ENCODE peak calls at places on chromosomes 13 and 19, in eight cellular contexts. B is suprapubic skin, Q is A549, K is H1, W is tibial nerve, E is stomach, M is K562, P is upper lobe of left lung. O is an unnamed sample.

GRCh38 chr13:48797127-48797526 is 143.4 kb downstream of the CYSLTR2 start:
- DNase-seq in B (no peak), Q (no peak), K (no peak), W (no peak), E (no peak), M (no peak), P (no peak), O (no peak)

GRCh38 chr19:46863818-46864629 is 3.2 kb downstream of the ARHGAP35 start:
- DNase-seq in B (peak; percentile 52), Q (no peak), K (peak; percentile 44), W (no peak), E (peak; percentile 39), M (no peak), P (peak; percentile 79), O (no peak)

GRCh38 chr13:35333157-35333556 is 143.3 kb downstream of the MAB21L1 start:
- DNase-seq in B (no peak), Q (no peak), K (no peak), W (no peak), E (no peak), M (no peak), P (no peak), O (no peak)

GRCh38 chr13:79307866-79308298 is 98.2 kb downstream of the RBM26 start:
- DNase-seq in B (no peak), Q (peak; percentile 1), K (no peak), W (no peak), E (no peak), M (no peak), P (no peak), O (peak; percentile 42)

GRCh38 chr13:27834095-27834494 is 41.8 kb downstream of the GSX1 start:
- DNase-seq in B (no peak), Q (no peak), K (no peak), W (no peak), E (peak; percentile 11), M (no peak), P (no peak), O (no peak)

GRCh38 chr13:111215081-111216047 is 100.3 kb downstream of the ARHGEF7 start:
- DNase-seq in B (no peak), Q (no peak), K (no peak), W (no peak), E (no peak), M (no peak), P (no peak), O (no peak)

GRCh38 chr19:13804830-13805683 is 9.8 kb downstream of the ZSWIM4 start:
- DNase-seq in B (no peak), Q (no peak), K (no peak), W (no peak), E (no peak), M (peak; percentile 35), P (no peak), O (no peak)

GRCh38 chr19:41233748-41234240 is 14.8 kb downstream of the AXL start:
- DNase-seq in B (peak; percentile 63), Q (no peak), K (no peak), W (no peak), E (no peak), M (no peak), P (peak; percentile 63), O (no peak)

GRCh38 chr13:112911883-112912282 is 57.1 kb upstream of the MCF2L start:
- DNase-seq in B (no peak), Q (no peak), K (no peak), W (no peak), E (no peak), M (no peak), P (no peak), O (peak; percentile 11)
- TF ChIP-seq EP300 in B (no peak), Q (no peak), K (no peak), W (no peak), E (no peak), M (no peak), P (no peak), O (no peak)

GRCh38 chr13:42014119-42014518 is 34.3 kb upstream of the DGKH start:
- DNase-seq in B (no peak), Q (no peak), K (no peak), W (no peak), E (no peak), M (no peak), P (no peak), O (no peak)
- TF ChIP-seq EP300 in B (no peak), Q (no peak), K (no peak), W (no peak), E (no peak), M (no peak), P (no peak), O (no peak)

DNA sequence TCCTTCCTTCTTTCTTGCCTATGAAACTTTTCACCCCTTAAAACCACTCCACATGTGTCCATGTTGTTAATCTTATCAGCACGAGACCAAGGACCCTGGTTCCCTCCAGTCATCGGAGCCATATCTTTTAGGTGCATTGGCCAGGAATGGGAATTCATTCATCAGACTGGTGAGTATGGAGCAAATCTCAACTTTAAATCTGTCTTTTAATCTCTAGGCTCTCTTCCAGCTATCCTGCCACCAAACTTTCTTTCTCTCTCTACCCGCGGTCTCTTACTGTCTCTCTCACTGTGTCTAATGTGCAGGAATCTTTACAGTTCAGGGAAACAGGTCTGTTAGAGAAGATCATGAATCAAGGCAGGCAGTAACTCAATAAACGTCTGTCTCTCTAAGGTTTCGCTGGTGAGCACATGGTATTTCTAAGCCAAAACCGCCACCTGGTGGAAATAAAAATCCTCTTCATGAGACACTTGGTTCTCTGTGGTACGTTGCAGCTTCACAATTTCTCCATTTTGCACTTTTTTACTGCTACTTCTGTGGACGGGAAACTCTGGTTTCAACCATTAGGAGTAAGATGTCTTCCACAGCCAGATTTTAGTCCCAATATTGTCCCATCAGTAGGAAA is 16.1 kb downstream of the LGALS16 start:
- DNase-seq in B (no peak), Q (peak; percentile 83), K (peak; percentile 15), W (no peak), E (peak; percentile 29), M (peak; percentile 58), P (no peak), O (no peak)
- TF ChIP-seq EP300 in B (no peak), Q (no peak), K (no peak), W (no peak), E (no peak), M (no peak), P (no peak), O (no peak)

GRCh38 chr13:63696055-63696454 is 2280.4 kb upstream of the PCDH20 start:
- DNase-seq in B (no peak), Q (no peak), K (no peak), W (no peak), E (no peak), M (no peak), P (no peak), O (no peak)

GRCh38 chr13:63699948-63700347 is 2284.3 kb upstream of the PCDH20 start:
- DNase-seq in B (no peak), Q (no peak), K (no peak), W (no peak), E (no peak), M (no peak), P (no peak), O (no peak)

DNA sequence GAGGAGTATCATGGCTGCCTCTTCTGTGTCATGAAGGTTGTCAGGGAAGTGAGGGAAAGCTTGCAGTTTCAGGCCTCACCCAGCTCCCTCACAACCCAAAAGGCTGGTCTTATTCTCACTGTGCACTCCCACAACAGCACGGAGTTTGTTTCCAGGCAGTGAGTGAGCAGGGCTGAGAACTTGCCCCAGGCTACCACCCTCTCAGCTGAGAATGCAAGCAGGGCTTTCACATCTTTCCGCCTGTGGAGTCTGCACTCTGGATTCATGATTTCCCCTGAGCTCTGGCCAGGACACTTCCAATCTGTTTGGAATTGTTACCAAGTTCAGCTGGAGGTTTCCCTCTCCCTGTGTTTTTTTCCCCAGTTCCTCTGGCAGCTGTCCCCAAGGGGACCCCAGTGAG is 2284.7 kb upstream of the PCDH20 start:
- DNase-seq in B (no peak), Q (no peak), K (no peak), W (no peak), E (no peak), M (no peak), P (no peak), O (no peak)
- TF ChIP-seq EP300 in B (no peak), Q (no peak), K (no peak), W (no peak), E (no peak), M (no peak), P (no peak), O (no peak)

GRCh38 chr13:112963641-112964040 is 5.4 kb upstream of the MCF2L start:
- DNase-seq in B (peak; percentile 57), Q (no peak), K (no peak), W (no peak), E (no peak), M (no peak), P (no peak), O (no peak)

GRCh38 chr13:112965103-112965502 is 3.9 kb upstream of the MCF2L start:
- DNase-seq in B (peak; percentile 60), Q (no peak), K (no peak), W (no peak), E (no peak), M (no peak), P (no peak), O (no peak)

GRCh38 chr13:112966776-112967175 is 2.2 kb upstream of the MCF2L start:
- DNase-seq in B (peak; percentile 45), Q (no peak), K (no peak), W (no peak), E (no peak), M (no peak), P (no peak), O (no peak)

GRCh38 chr13:112967666-112968379 is 1.2 kb upstream of the MCF2L start:
- DNase-seq in B (peak; percentile 49), Q (no peak), K (no peak), W (no peak), E (no peak), M (no peak), P (no peak), O (no peak)

DNA sequence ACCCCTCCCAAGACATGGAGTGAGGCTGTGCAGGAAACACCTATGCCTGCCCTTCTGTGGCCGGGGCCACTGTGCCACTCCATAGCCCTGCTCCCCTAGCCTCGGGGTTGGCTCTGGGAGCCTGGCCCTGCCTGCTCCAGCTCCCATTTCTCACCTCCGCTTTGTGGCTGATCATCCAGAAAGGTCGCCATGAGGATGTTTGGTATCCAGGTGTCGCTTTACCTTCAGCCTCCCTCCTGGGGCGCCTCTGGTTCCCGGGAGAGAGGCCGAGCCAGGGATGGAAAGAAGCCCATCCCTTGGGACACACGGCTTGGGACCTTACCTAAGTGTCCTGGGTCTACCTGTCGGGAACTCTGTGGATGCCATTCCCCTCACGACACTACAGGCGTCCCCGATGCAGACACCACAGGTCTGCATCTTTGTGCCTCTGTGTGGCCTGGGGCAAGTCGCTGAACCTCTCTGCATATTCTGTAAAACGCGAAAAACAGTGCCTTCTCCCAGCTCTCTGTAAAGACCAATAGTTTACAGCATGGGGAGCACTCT is 3.4 kb upstream of the MCF2L start:
- DNase-seq in B (peak; percentile 38), Q (no peak), K (no peak), W (no peak), E (no peak), M (no peak), P (no peak), O (no peak)
- TF ChIP-seq EP300 in B (no peak), Q (no peak), K (no peak), W (no peak), E (no peak), M (no peak), P (no peak), O (no peak)

DNA sequence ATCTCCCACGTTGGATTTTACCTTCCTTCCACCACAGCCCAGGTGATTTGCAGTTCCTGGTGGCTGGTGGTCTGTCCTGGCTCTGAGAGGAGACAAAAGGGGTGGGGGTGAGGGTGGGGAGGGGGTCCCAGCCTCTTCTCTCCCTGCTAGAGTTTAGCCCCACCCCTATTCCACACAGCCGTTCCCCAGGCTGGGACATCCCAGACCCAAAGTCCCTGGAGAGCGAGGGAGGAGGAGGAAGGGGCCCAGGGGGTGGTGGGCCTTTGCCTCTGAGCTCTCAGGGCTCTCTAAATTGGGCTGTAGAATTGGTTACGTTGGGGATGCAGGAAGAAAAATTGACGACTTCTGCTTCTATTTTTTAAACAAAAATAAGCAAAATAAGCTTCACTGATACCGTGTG is 81.9 kb downstream of the SLC6A16 start:
- DNase-seq in B (no peak), Q (no peak), K (no peak), W (no peak), E (no peak), M (no peak), P (no peak), O (no peak)
- TF ChIP-seq EP300 in B (no peak), Q (no peak), K (no peak), W (no peak), E (no peak), M (no peak), P (no peak), O (no peak)